ENCODE peak calls at places on chromosomes 1 and 21, in seven cellular contexts. One of them, this sample, is unnamed.

GRCh38 chr1:116390195-116390594 is 17.2 kb downstream of the ATP1A1 start:
- DNase-seq in Kasumi-1: no peak
- DNase-seq in mucosa of descending colon: no peak
- DNase-seq in activated CD4-positive, CD25-positive, alpha-beta regulatory T cell treated with anti-CD3 and anti-CD28 coated beads, Interleukin-2, amount 50 U/mL, for 16 hours: no peak
- DNase-seq in mesothelial cell of epicardium: no peak
- DNase-seq in GM12865: peak; percentile 80
- DNase-seq in ovary: no peak
- DNase-seq in this sample: peak; percentile 63

GRCh38 chr1:93000751-93001175 is 39.5 kb upstream of the DIPK1A start:
- DNase-seq in Kasumi-1: no peak
- DNase-seq in mucosa of descending colon: no peak
- DNase-seq in activated CD4-positive, CD25-positive, alpha-beta regulatory T cell treated with anti-CD3 and anti-CD28 coated beads, Interleukin-2, amount 50 U/mL, for 16 hours: no peak
- DNase-seq in mesothelial cell of epicardium: no peak
- DNase-seq in GM12865: peak; percentile 58
- DNase-seq in ovary: no peak
- DNase-seq in this sample: no peak

GRCh38 chr21:45555557-45556301 is 13.5 kb upstream of the SLC19A1 start:
- DNase-seq in Kasumi-1: peak; percentile 18
- DNase-seq in mucosa of descending colon: peak; percentile 86
- DNase-seq in activated CD4-positive, CD25-positive, alpha-beta regulatory T cell treated with anti-CD3 and anti-CD28 coated beads, Interleukin-2, amount 50 U/mL, for 16 hours: no peak
- DNase-seq in mesothelial cell of epicardium: peak; percentile 73
- DNase-seq in GM12865: peak; percentile 91
- DNase-seq in ovary: peak; percentile 74
- DNase-seq in this sample: peak; percentile 81

GRCh38 chr1:14924455-14925325 is 228.9 kb upstream of the TMEM51 start:
- DNase-seq in Kasumi-1: no peak
- DNase-seq in mucosa of descending colon: peak; percentile 65
- DNase-seq in activated CD4-positive, CD25-positive, alpha-beta regulatory T cell treated with anti-CD3 and anti-CD28 coated beads, Interleukin-2, amount 50 U/mL, for 16 hours: no peak
- DNase-seq in mesothelial cell of epicardium: peak; percentile 62
- DNase-seq in GM12865: no peak
- DNase-seq in ovary: peak; percentile 56
- DNase-seq in this sample: peak; percentile 37

GRCh38 chr1:17265162-17265561 is 16.3 kb downstream of the PADI3 start:
- DNase-seq in Kasumi-1: no peak
- DNase-seq in mucosa of descending colon: no peak
- DNase-seq in activated CD4-positive, CD25-positive, alpha-beta regulatory T cell treated with anti-CD3 and anti-CD28 coated beads, Interleukin-2, amount 50 U/mL, for 16 hours: no peak
- DNase-seq in mesothelial cell of epicardium: no peak
- DNase-seq in GM12865: no peak
- DNase-seq in ovary: no peak
- DNase-seq in this sample: no peak

GRCh38 chr1:109164538-109164937 is 49.2 kb upstream of the SARS1 start:
- DNase-seq in Kasumi-1: no peak
- DNase-seq in mucosa of descending colon: no peak
- DNase-seq in activated CD4-positive, CD25-positive, alpha-beta regulatory T cell treated with anti-CD3 and anti-CD28 coated beads, Interleukin-2, amount 50 U/mL, for 16 hours: no peak
- DNase-seq in mesothelial cell of epicardium: no peak
- DNase-seq in GM12865: no peak
- DNase-seq in ovary: no peak
- DNase-seq in this sample: no peak

GRCh38 chr1:66353207-66353606 is 180.7 kb upstream of the SGIP1 start:
- DNase-seq in Kasumi-1: no peak
- DNase-seq in mucosa of descending colon: no peak
- DNase-seq in activated CD4-positive, CD25-positive, alpha-beta regulatory T cell treated with anti-CD3 and anti-CD28 coated beads, Interleukin-2, amount 50 U/mL, for 16 hours: no peak
- DNase-seq in mesothelial cell of epicardium: no peak
- DNase-seq in GM12865: no peak
- DNase-seq in ovary: no peak
- DNase-seq in this sample: no peak

GRCh38 chr1:76073471-76073870 is 1.1 kb upstream of the ST6GALNAC3 start:
- DNase-seq in Kasumi-1: no peak
- DNase-seq in mucosa of descending colon: no peak
- DNase-seq in activated CD4-positive, CD25-positive, alpha-beta regulatory T cell treated with anti-CD3 and anti-CD28 coated beads, Interleukin-2, amount 50 U/mL, for 16 hours: no peak
- DNase-seq in mesothelial cell of epicardium: no peak
- DNase-seq in GM12865: no peak
- DNase-seq in ovary: no peak
- DNase-seq in this sample: no peak

GRCh38 chr1:180181048-180181447 is 26.4 kb downstream of the QSOX1 start:
- DNase-seq in Kasumi-1: peak; percentile 68
- DNase-seq in mucosa of descending colon: peak; percentile 61
- DNase-seq in activated CD4-positive, CD25-positive, alpha-beta regulatory T cell treated with anti-CD3 and anti-CD28 coated beads, Interleukin-2, amount 50 U/mL, for 16 hours: no peak
- DNase-seq in mesothelial cell of epicardium: no peak
- DNase-seq in GM12865: no peak
- DNase-seq in ovary: no peak
- DNase-seq in this sample: no peak

GRCh38 chr1:4880621-4881020 is 226.2 kb downstream of the AJAP1 start:
- DNase-seq in Kasumi-1: no peak
- DNase-seq in mucosa of descending colon: no peak
- DNase-seq in activated CD4-positive, CD25-positive, alpha-beta regulatory T cell treated with anti-CD3 and anti-CD28 coated beads, Interleukin-2, amount 50 U/mL, for 16 hours: no peak
- DNase-seq in mesothelial cell of epicardium: no peak
- DNase-seq in GM12865: no peak
- DNase-seq in ovary: no peak
- DNase-seq in this sample: no peak

GRCh38 chr1:211153932-211154331 is 20.0 kb upstream of the KCNH1 start:
- DNase-seq in Kasumi-1: no peak
- DNase-seq in mucosa of descending colon: no peak
- DNase-seq in activated CD4-positive, CD25-positive, alpha-beta regulatory T cell treated with anti-CD3 and anti-CD28 coated beads, Interleukin-2, amount 50 U/mL, for 16 hours: no peak
- DNase-seq in mesothelial cell of epicardium: no peak
- DNase-seq in GM12865: no peak
- DNase-seq in ovary: no peak
- DNase-seq in this sample: no peak

GRCh38 chr1:29853716-29854330 is 617.5 kb downstream of the PTPRU start:
- DNase-seq in Kasumi-1: no peak
- DNase-seq in mucosa of descending colon: no peak
- DNase-seq in activated CD4-positive, CD25-positive, alpha-beta regulatory T cell treated with anti-CD3 and anti-CD28 coated beads, Interleukin-2, amount 50 U/mL, for 16 hours: no peak
- DNase-seq in mesothelial cell of epicardium: no peak
- DNase-seq in GM12865: no peak
- DNase-seq in ovary: no peak
- DNase-seq in this sample: no peak

GRCh38 chr21:46056450-46056903 is 41.4 kb upstream of the COL6A2 start:
- DNase-seq in Kasumi-1: no peak
- DNase-seq in mucosa of descending colon: peak; percentile 56
- DNase-seq in activated CD4-positive, CD25-positive, alpha-beta regulatory T cell treated with anti-CD3 and anti-CD28 coated beads, Interleukin-2, amount 50 U/mL, for 16 hours: no peak
- DNase-seq in mesothelial cell of epicardium: no peak
- DNase-seq in GM12865: no peak
- DNase-seq in ovary: peak; percentile 97
- DNase-seq in this sample: no peak

GRCh38 chr1:22216210-22216883 is 73.5 kb upstream of the WNT4 start:
- DNase-seq in Kasumi-1: no peak
- DNase-seq in mucosa of descending colon: no peak
- DNase-seq in activated CD4-positive, CD25-positive, alpha-beta regulatory T cell treated with anti-CD3 and anti-CD28 coated beads, Interleukin-2, amount 50 U/mL, for 16 hours: no peak
- DNase-seq in mesothelial cell of epicardium: no peak
- DNase-seq in GM12865: no peak
- DNase-seq in ovary: no peak
- DNase-seq in this sample: no peak

GRCh38 chr1:225681231-225681630 is 28.3 kb upstream of the ENAH start:
- DNase-seq in Kasumi-1: no peak
- DNase-seq in mucosa of descending colon: no peak
- DNase-seq in activated CD4-positive, CD25-positive, alpha-beta regulatory T cell treated with anti-CD3 and anti-CD28 coated beads, Interleukin-2, amount 50 U/mL, for 16 hours: no peak
- DNase-seq in mesothelial cell of epicardium: no peak
- DNase-seq in GM12865: no peak
- DNase-seq in ovary: no peak
- DNase-seq in this sample: no peak